ENCODE peak calls at places on chromosomes 11 and 22, in seven cellular contexts. V is breast epithelium; E is CD8-positive, alpha-beta T cell; F is lower lobe of right lung; R is H9; N is GM23338; I is pancreas. Q is an unnamed sample. For H3K4me1, the result is how much of the 10 kb centered on the place peaks cover.

GRCh38 chr11:73156686-73157085 is 14.6 kb upstream of the FCHSD2 start:
- DNase-seq in R (no peak), E (no peak), I (no peak), V (no peak), N (no peak), F (no peak), Q (no peak)

GRCh38 chr11:105466582-105467228 is 143.2 kb upstream of the GRIA4 start:
- DNase-seq in R (no peak), I (no peak), E (no peak), F (no peak), V (no peak), N (no peak), Q (no peak)

GRCh38 chr11:113384551-113384950 is 3.0 kb upstream of the ANKK1 start:
- DNase-seq in I (no peak), R (peak), F (no peak), E (no peak), N (no peak), V (no peak), Q (no peak)

GRCh38 chr11:45076761-45077160 is 69.7 kb upstream of the PRDM11 start:
- DNase-seq in V (no peak), I (no peak), E (no peak), N (no peak), R (no peak), F (no peak), Q (no peak)

GRCh38 chr22:19817561-19818263 is 37.0 kb downstream of the GNB1L start:
- DNase-seq in N (no peak), R (peak), V (no peak), E (no peak), I (no peak), F (peak), Q (no peak)

GRCh38 chr11:35337136-35337918 is 82.0 kb downstream of the SLC1A2 start:
- DNase-seq in R (no peak), F (no peak), E (no peak), N (peak), V (no peak), I (peak), Q (peak)

GRCh38 chr11:2263724-2264360 is 6.5 kb downstream of the ASCL2 start:
- DNase-seq in V (peak), R (no peak), F (no peak), I (no peak), N (no peak), E (peak), Q (no peak)

GRCh38 chr22:46280999-46281623 is 13.3 kb downstream of the TTC38 start:
- DNase-seq in I (no peak), R (peak), N (peak), V (no peak), E (peak), F (peak), Q (no peak)

GRCh38 chr11:17076517-17077239 is 789 bp downstream of the RPS13 start:
- DNase-seq in F (no peak), E (no peak), V (no peak), I (no peak), N (no peak), R (no peak), Q (no peak)

GRCh38 chr11:8573750-8574149 is 20.3 kb downstream of the STK33 start:
- DNase-seq in R (no peak), V (no peak), N (no peak), E (no peak), F (no peak), I (no peak), Q (no peak)

GRCh38 chr11:121497176-121497995 is 44.6 kb upstream of the SORL1-AS1 start:
- DNase-seq in E (no peak), R (no peak), F (no peak), V (no peak), I (no peak), N (peak), Q (no peak)

GRCh38 chr11:69066122-69067112 is 17.7 kb downstream of the TPCN2 start:
- DNase-seq in V (no peak), I (no peak), R (no peak), F (no peak), N (no peak), E (no peak), Q (no peak)

GRCh38 chr11:131979364-131979763 is 608.9 kb downstream of the NTM start:
- DNase-seq in F (no peak), E (no peak), R (no peak), V (no peak), N (no peak), I (no peak), Q (no peak)

GRCh38 chr11:83681045-83681781 is 395.0 kb upstream of the CCDC90B start:
- DNase-seq in R (no peak), F (no peak), I (no peak), E (no peak), V (no peak), N (no peak), Q (no peak)

GRCh38 chr22:23175817-23176644 is 4.3 kb upstream of the BCR start:
- DNase-seq in V (no peak), F (no peak), E (no peak), R (no peak), N (no peak), I (no peak), Q (no peak)

GRCh38 chr11:93005239-93005638 is 35.8 kb downstream of the MTNR1B start:
- DNase-seq in E (no peak), I (no peak), N (no peak), R (no peak), V (no peak), F (no peak), Q (no peak)

GRCh38 chr11:16905375-16905774 is 108.8 kb downstream of the PLEKHA7 start:
- DNase-seq in V (no peak), R (no peak), F (no peak), N (no peak), I (no peak), E (no peak), Q (no peak)

GRCh38 chr11:130315354-130315970 is 745 bp upstream of the ZBTB44 start:
- DNase-seq in E (peak), V (peak), R (peak), F (peak), N (peak), I (peak), Q (no peak)

GRCh38 chr11:12171921-12172320 is 61.5 kb downstream of the MICAL2 start:
- DNase-seq in V (no peak), N (no peak), R (no peak), F (no peak), E (no peak), I (no peak), Q (no peak)

GRCh38 chr22:19892249-19892879 is 37.7 kb upstream of the GNB1L start:
- DNase-seq in F (no peak), R (no peak), V (no peak), N (no peak), E (peak), I (no peak), Q (no peak)

GRCh38 chr11:95375451-95375850 is 144.4 kb upstream of the SESN3 start:
- DNase-seq in F (no peak), E (no peak), V (no peak), R (no peak), N (no peak), I (no peak), Q (no peak)

GRCh38 chr11:68328374-68329091 is 16.1 kb downstream of the LRP5 start:
- DNase-seq in V (no peak), E (peak), F (no peak), R (peak), I (peak), N (peak), Q (no peak)

GRCh38 chr11:110509485-110509884 is 79.7 kb downstream of the FDX1 start:
- DNase-seq in E (no peak), I (no peak), N (no peak), F (no peak), V (no peak), R (no peak), Q (no peak)

GRCh38 chr11:2300290-2300935 is 1.3 kb downstream of the C11orf21 start:
- DNase-seq in N (no peak), I (no peak), E (peak), R (no peak), V (peak), F (no peak), Q (no peak)

GRCh38 chr22:36781656-36782627 is 6.0 kb upstream of the IFT27 start:
- DNase-seq in E (peak), N (peak), F (peak), V (peak), R (peak), I (peak), Q (no peak)

GRCh38 chr11:114166897-114167323 is 107.4 kb downstream of the ZBTB16 start:
- DNase-seq in R (no peak), E (no peak), I (no peak), N (no peak), V (no peak), F (no peak), Q (no peak)

GRCh38 chr11:109508943-109509342 is 87.0 kb downstream of the C11orf87 start:
- DNase-seq in N (no peak), I (no peak), V (no peak), R (no peak), E (no peak), F (no peak), Q (no peak)

GRCh38 chr11:77180346-77180745 is 52.3 kb downstream of the MYO7A start:
- DNase-seq in F (peak), I (no peak), E (no peak), N (no peak), R (no peak), V (no peak), Q (no peak)

GRCh38 chr22:49970528-49971231 is 10.1 kb downstream of the PIM3 start:
- DNase-seq in R (peak), N (peak), F (peak), I (peak), E (peak), V (peak), Q (peak)

GRCh38 chr22:29454186-29454745 is 15.9 kb downstream of the RFPL1 start:
- DNase-seq in V (no peak), F (no peak), I (no peak), N (no peak), R (no peak), E (no peak), Q (no peak)

GRCh38 chr11:64185323-64186204 is at the start of gene STIP1:
- DNase-seq in R (peak), V (peak), F (peak), E (peak), I (peak), N (peak), Q (peak)
- TF ChIP-seq CTCF in R (peak), V (peak), F (peak), E (no peak), I (no peak), N (no peak), Q (no peak)

DNA sequence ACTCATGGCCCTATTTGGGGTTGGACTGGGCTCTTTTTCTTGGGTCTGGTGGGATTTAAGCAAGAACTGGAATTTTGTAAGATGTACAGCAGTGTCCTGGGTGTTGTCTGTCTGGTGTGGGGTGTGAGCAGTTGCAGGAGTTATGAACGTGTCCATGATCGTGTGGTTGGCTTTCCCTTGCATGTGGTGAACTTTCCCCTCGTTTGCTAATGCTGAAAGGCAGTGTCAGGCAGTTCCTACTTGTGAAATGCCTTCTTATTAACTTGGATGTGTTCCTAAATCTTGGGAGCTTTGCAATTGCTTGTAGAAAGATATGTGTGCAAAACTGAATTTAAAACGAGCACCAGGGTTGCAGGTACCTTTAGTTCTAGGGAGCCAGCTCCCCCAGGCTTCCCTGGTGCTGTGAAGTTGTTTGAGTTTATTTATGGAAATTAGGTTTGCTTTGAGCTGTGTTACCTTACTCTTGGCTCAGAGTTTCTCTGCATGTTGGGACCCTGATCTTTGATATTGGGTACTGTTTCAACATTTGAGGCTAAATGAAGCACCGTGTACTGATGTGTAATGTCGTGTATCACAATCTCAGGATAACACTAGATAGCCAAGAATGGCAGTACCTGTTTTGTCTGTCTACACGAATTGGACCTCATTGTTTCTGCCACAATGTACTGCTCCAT is 35.8 kb upstream of the HSD17B12 start:
- DNase-seq in V (no peak), I (no peak), N (no peak), E (no peak), F (no peak), R (no peak), Q (no peak)
- H3K27ac ChIP-seq in V (no peak), I (no peak), N (no peak), E (peak), F (peak), R (no peak), Q (peak)

GRCh38 chr11:65204143-65204542 is 22.4 kb downstream of the CAPN1 start:
- DNase-seq in N (no peak), I (no peak), F (peak), E (no peak), R (no peak), V (no peak), Q (no peak)
- H3K4me1 ChIP-seq in N (under half), I (under half), F (under half), E (under half), R (under half), V (under half), Q (under half)

GRCh38 chr11:18243783-18244362 is 4.6 kb downstream of the SAA2 start:
- DNase-seq in N (peak), I (peak), F (no peak), E (peak), R (peak), V (no peak), Q (peak)
- TF ChIP-seq CTCF in N (peak), I (peak), F (peak), E (peak), R (peak), V (no peak), Q (peak)

Q was measured in Panc1.